ENCODE peak calls at places on chromosomes 11 and 22, in four cellular contexts. N, M, I and O are unnamed samples.

GRCh38 chr11:76234704-76235232 is 28.5 kb upstream of the WNT11 start:
- DNase-seq in N (peak), M (peak), I (peak), O (peak)

GRCh38 chr22:44172370-44173108 is 8.2 kb upstream of the PARVG start:
- DNase-seq in N (peak), M (peak), I (no peak), O (peak)

GRCh38 chr11:117871784-117872183 is 4.7 kb downstream of the FXYD6 start:
- DNase-seq in N (no peak), M (no peak), I (no peak), O (no peak)

GRCh38 chr11:15725246-15725645 is 610.5 kb downstream of the INSC start:
- DNase-seq in N (no peak), M (no peak), I (no peak), O (no peak)

GRCh38 chr11:13012037-13012693 is 3.0 kb downstream of the RASSF10 start:
- DNase-seq in N (no peak), M (no peak), I (no peak), O (no peak)

GRCh38 chr22:45553333-45554039 is 50.8 kb downstream of the FBLN1 start:
- DNase-seq in N (peak), M (peak), I (peak), O (peak)

GRCh38 chr11:111393096-111393495 is 14.0 kb upstream of the POU2AF1 start:
- DNase-seq in N (no peak), M (peak), I (no peak), O (no peak)

GRCh38 chr22:47046411-47047065 is 284.1 kb downstream of the TBC1D22A start:
- DNase-seq in N (peak), M (no peak), I (no peak), O (no peak)

GRCh38 chr11:45924927-45925326 is 2.5 kb downstream of the LARGE2 start:
- DNase-seq in N (no peak), M (no peak), I (no peak), O (no peak)

GRCh38 chr22:49548356-49549202 is 279.1 kb downstream of the BRD1 start:
- DNase-seq in N (peak), M (no peak), I (no peak), O (no peak)

GRCh38 chr22:39439170-39439569 is 17.6 kb upstream of the MGAT3 start:
- DNase-seq in N (no peak), M (peak), I (no peak), O (no peak)

GRCh38 chr22:29302681-29303465 is 3.6 kb upstream of the GAS2L1 start:
- DNase-seq in N (no peak), M (no peak), I (no peak), O (no peak)